ENCODE peak calls at places on chromosome 3, in five cellular contexts. Y, D, S, M and Z are unnamed samples. For H3K9me3, the result is how much of the 10 kb centered on the place peaks cover.

GRCh38 chr3:32778389-32778788 is 39.4 kb upstream of the TRIM71 start:
- DNase-seq in Y (no peak), D (no peak), S (no peak), M (no peak), Z (no peak)

GRCh38 chr3:58798312-58798711 is 131.7 kb upstream of the FAM3D start:
- DNase-seq in Y (no peak), D (no peak), S (no peak), M (no peak), Z (no peak)

GRCh38 chr3:150384517-150385212 is 23.4 kb upstream of the TSC22D2 start:
- DNase-seq in Y (no peak), D (no peak), S (peak), M (no peak), Z (no peak)

GRCh38 chr3:158802399-158803023 is 657 bp downstream of the MFSD1 start:
- DNase-seq in Y (no peak), D (no peak), S (peak), M (no peak), Z (no peak)

GRCh38 chr3:191641789-191642188 is 180.8 kb downstream of the PYDC2 start:
- DNase-seq in Y (no peak), D (no peak), S (no peak), M (no peak), Z (no peak)

GRCh38 chr3:61522064-61522463 is 39.3 kb upstream of the PTPRG start:
- DNase-seq in Y (no peak), D (no peak), S (no peak), M (no peak), Z (no peak)

GRCh38 chr3:194617827-194618226 is 15.4 kb downstream of the TMEM44 start:
- DNase-seq in Y (no peak), D (no peak), S (no peak), M (no peak), Z (no peak)

GRCh38 chr3:72629191-72629611 is 219.0 kb downstream of the SHQ1 start:
- DNase-seq in Y (no peak), D (no peak), S (no peak), M (no peak), Z (no peak)

GRCh38 chr3:128619146-128619890 is 31.3 kb downstream of the RPN1 start:
- DNase-seq in Y (peak), D (no peak), S (no peak), M (no peak), Z (no peak)

GRCh38 chr3:125067225-125067624 is 11.4 kb upstream of the HEG1 start:
- DNase-seq in Y (no peak), D (no peak), S (no peak), M (no peak), Z (no peak)

DNA sequence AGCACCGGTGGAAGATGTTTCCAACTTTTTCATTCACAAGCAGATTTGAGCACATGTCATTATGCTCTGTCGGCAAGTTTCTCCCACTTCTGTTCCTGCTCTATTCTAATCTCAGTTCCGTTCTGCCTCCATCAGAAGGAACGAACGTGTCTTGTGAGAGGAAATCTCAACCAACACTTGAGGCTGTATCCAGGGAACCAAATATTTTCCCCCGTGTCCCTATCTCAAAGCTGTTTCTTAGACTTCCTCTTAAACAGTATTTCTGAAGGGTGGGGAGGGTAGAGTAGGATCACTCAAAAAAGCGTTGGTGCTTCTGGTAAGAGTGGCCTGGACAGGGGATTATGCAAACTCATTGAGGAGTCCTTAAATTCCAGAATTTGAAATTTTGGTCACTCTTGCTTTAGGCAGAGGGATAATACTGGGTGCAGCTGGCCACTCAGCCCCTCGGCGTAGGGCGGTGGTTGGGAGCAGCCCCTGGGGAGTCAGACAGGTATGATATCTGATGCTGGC is 54.9 kb downstream of the FRMD4B start:
- DNase-seq in Y (no peak), D (peak), S (no peak), M (no peak), Z (no peak)
- H3K9me3 ChIP-seq in Y (under half), D (under half), S (under half), M (under half), Z (under half)

DNA sequence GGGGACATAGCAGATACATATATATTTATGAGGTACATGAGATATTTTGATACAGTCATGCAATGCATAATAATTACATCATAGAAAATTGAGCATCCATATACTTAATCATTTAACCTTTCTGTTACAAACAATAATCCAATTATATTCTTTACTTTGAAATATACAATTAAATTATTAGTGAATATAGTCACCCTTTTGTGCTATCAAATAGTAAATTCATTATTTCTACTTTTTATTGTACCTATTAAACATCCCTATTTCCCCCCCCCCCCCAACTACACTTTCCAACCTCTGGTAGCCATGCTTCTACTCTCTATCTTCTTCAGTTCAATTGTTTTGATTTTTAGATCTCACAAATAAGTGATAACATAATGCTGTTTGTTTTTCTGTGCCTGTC is 719.1 kb downstream of the ZBBX start:
- DNase-seq in Y (no peak), D (no peak), S (no peak), M (no peak), Z (no peak)
- H3K9me3 ChIP-seq in Y (under half), D (under half), S (under half), M (under half), Z (under half)

GRCh38 chr3:260911-261310 is 64.3 kb downstream of the CHL1 start:
- DNase-seq in Y (no peak), D (no peak), S (no peak), M (no peak), Z (no peak)

GRCh38 chr3:264394-265156 is 68.0 kb downstream of the CHL1 start:
- DNase-seq in Y (peak), D (no peak), S (no peak), M (no peak), Z (no peak)
- H3K9me3 ChIP-seq in Y (under half), D (under half), S (under half), M (under half), Z (under half)

GRCh38 chr3:2655229-2655701 is 454.9 kb downstream of the IL5RA start:
- DNase-seq in Y (no peak), D (no peak), S (no peak), M (no peak), Z (no peak)

GRCh38 chr3:2657408-2657807 is 452.8 kb downstream of the IL5RA start:
- DNase-seq in Y (no peak), D (no peak), S (no peak), M (no peak), Z (no peak)

GRCh38 chr3:2659896-2660295 is 450.3 kb downstream of the IL5RA start:
- DNase-seq in Y (no peak), D (no peak), S (no peak), M (no peak), Z (no peak)

GRCh38 chr3:2656806-2657205 is 453.4 kb downstream of the IL5RA start:
- DNase-seq in Y (no peak), D (no peak), S (no peak), M (no peak), Z (no peak)

DNA sequence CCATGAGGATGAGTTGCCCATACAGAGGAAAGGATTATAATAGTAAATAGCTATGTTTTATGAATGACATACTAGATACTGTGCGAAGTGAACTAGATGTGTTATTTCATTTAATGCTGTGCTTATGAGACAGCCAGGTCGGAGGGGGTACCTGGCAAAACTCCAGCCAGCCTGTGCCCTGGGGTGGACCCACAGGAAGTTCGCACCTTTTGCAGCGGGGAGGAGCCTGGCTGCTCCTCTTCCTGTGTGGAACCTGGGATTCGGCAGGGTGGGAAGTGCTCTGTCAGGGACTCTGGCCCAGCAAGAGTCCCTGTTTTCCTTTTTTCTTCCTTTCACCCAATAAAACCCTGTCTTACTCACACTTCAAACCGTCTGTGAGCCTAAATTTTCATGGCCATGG is 452.2 kb downstream of the IL5RA start:
- DNase-seq in Y (no peak), D (no peak), S (no peak), M (no peak), Z (no peak)
- H3K9me3 ChIP-seq in Y (under half), D (under half), S (under half), M (under half), Z (under half)

DNA sequence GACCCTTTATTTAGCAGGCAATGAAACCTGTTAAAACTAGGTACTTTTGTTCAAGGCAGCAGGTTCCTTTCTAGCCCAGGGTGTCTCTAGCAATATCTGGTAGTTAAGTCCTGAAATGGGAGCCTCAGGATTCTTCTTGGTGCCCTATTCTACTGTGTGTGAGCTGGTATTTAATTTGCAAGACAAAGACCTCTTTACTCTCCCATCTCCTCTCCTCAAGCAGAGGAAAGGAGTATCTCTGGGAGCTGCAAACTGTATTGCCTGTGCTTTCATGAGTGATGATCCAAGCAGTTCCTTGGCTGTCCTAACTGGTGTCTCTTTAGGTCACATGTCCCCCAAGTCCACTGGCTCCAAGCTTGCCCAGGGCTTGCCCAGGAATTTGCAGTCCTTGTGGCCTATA is 188.2 kb downstream of the SI start:
- DNase-seq in Y (no peak), D (no peak), S (no peak), M (no peak), Z (no peak)
- H3K9me3 ChIP-seq in Y (under half), D (under half), S (under half), M (under half), Z (under half)

DNA sequence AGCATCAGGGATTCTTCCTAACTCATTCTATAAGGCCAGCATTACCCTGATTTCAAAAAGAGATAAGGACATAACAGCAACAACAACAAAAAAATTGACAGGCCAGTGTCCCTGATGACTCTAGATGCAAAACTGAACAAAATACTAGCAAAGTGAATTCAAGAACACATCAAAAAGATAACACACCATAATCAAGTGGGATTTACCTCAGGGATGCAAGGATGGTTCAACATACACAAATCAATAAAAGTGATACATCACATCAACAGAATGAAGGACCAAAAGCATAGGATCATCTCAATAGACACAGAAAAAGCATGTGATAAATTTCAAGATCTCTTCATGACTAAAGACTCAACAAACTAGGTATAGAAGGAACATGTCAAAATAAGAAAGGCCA is 119.6 kb downstream of the STT3B start:
- DNase-seq in Y (no peak), D (no peak), S (no peak), M (no peak), Z (no peak)
- H3K9me3 ChIP-seq in Y (half or more), D (half or more), S (half or more), M (under half), Z (under half)

GRCh38 chr3:104279617-104280016 is 1087.1 kb upstream of the ALCAM start:
- DNase-seq in Y (no peak), D (no peak), S (no peak), M (no peak), Z (no peak)
- H3K9me3 ChIP-seq in Y (under half), D (under half), S (under half), M (under half), Z (under half)

DNA sequence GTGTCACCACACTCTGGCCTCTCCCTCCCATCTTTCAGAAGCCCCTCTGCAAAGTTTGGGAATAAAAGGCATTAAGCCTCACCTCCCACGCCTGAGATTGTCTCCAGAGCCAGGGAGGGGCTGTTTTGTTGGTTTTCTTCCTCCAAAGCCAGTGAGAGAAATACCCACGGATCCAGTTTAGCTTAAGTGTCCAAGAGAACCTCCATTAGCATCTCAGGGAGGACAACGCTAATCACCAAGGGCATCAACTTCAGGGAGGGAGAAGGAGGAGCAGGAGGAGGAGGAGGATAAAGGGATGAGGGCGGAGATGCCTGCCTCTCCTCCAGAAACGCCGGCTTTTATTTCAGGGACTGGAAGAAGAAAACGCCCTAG is 101.6 kb downstream of the SRGAP3 start:
- DNase-seq in Y (no peak), D (no peak), S (no peak), M (no peak), Z (no peak)
- H3K9me3 ChIP-seq in Y (under half), D (under half), S (under half), M (under half), Z (under half)

GRCh38 chr3:147413712-147414325 is 4.7 kb downstream of the ZIC1 start:
- DNase-seq in Y (no peak), D (no peak), S (no peak), M (no peak), Z (no peak)

GRCh38 chr3:147412917-147413711 is 3.9 kb downstream of the ZIC1 start:
- DNase-seq in Y (no peak), D (no peak), S (no peak), M (no peak), Z (no peak)

GRCh38 chr3:147411777-147412176 is 2.6 kb downstream of the ZIC1 start:
- DNase-seq in Y (no peak), D (no peak), S (no peak), M (no peak), Z (no peak)

GRCh38 chr3:147411235-147411607 is 2.1 kb downstream of the ZIC1 start:
- DNase-seq in Y (no peak), D (no peak), S (no peak), M (no peak), Z (no peak)

GRCh38 chr3:147412491-147412916 is 3.3 kb downstream of the ZIC1 start:
- DNase-seq in Y (no peak), D (no peak), S (no peak), M (no peak), Z (no peak)
- H3K9me3 ChIP-seq in Y (under half), D (under half), S (under half), M (under half), Z (under half)